ENCODE peak calls at places on chromosome 3, in nine cellular contexts. J is BJ, S is retinal pigment epithelial cell, C is fibroblast of the aortic adventitia, Z is cardiac muscle cell, E is SK-N-SH, O is AG04450, L is astrocyte of the spinal cord, W is GM12865. B is an unnamed sample.

GRCh38 chr3:94050546-94050945 is 12.2 kb downstream of the DHFR2 start:
- DNase-seq in L (no peak), W (no peak), O (no peak), Z (no peak), S (no peak), C (no peak), E (no peak), J (no peak), B (no peak)

GRCh38 chr3:100144255-100144866 is 30.1 kb upstream of the FILIP1L start:
- DNase-seq in W (peak; percentile 14), O (no peak), J (no peak), L (no peak), C (no peak), E (no peak), S (no peak), Z (no peak), B (no peak)

GRCh38 chr3:23875326-23875725 is 41.5 kb downstream of the NKIRAS1 start:
- DNase-seq in W (no peak), C (no peak), Z (no peak), L (no peak), J (no peak), E (no peak), S (no peak), O (no peak), B (no peak)

GRCh38 chr3:174957581-174958001 is 98.5 kb downstream of the NAALADL2 start:
- DNase-seq in E (no peak), O (no peak), L (no peak), S (no peak), C (peak; percentile 61), W (no peak), Z (no peak), J (no peak), B (no peak)

GRCh38 chr3:157807286-157807685 is 298.9 kb downstream of the SHOX2 start:
- DNase-seq in Z (no peak), E (no peak), S (no peak), O (no peak), J (no peak), C (peak; percentile 19), L (no peak), W (no peak), B (no peak)

GRCh38 chr3:141105828-141106628 is 54.9 kb downstream of the SPSB4 start:
- DNase-seq in Z (peak; percentile 90), C (peak; percentile 91), J (peak; percentile 31), W (peak; percentile 84), O (peak; percentile 69), L (peak; percentile 87), S (peak; percentile 57), E (peak; percentile 76), B (peak; percentile 32)

GRCh38 chr3:74847093-74847492 is 232.6 kb upstream of the CNTN3 start:
- DNase-seq in O (no peak), C (no peak), W (no peak), E (no peak), J (no peak), S (no peak), L (no peak), Z (no peak), B (no peak)

GRCh38 chr3:195003006-195003892 is 267.7 kb downstream of the XXYLT1 start:
- DNase-seq in W (no peak), S (no peak), L (no peak), E (no peak), O (no peak), C (peak; percentile 90), J (no peak), Z (peak; percentile 90), B (no peak)

GRCh38 chr3:53803816-53804545 is 42.2 kb downstream of the CHDH start:
- DNase-seq in J (no peak), W (no peak), S (no peak), C (no peak), E (no peak), L (no peak), O (no peak), Z (no peak), B (no peak)

GRCh38 chr3:144085964-144086363 is 114.3 kb downstream of the DIPK2A start:
- DNase-seq in L (peak; percentile 59), E (no peak), S (no peak), Z (peak; percentile 81), C (peak; percentile 56), O (no peak), J (no peak), W (no peak), B (no peak)

GRCh38 chr3:60323180-60323579 is 928.1 kb downstream of the FHIT start:
- DNase-seq in O (no peak), J (no peak), C (no peak), L (no peak), S (no peak), W (no peak), E (no peak), Z (no peak), B (no peak)

GRCh38 chr3:141797819-141798405 is 34.7 kb downstream of the GRK7 start:
- DNase-seq in O (no peak), E (no peak), J (no peak), Z (no peak), W (no peak), C (no peak), L (no peak), S (no peak), B (no peak)

GRCh38 chr3:13432093-13432492 is 12.0 kb upstream of the NUP210 start:
- DNase-seq in E (no peak), S (no peak), O (no peak), W (no peak), C (no peak), Z (no peak), L (no peak), J (no peak), B (no peak)

GRCh38 chr3:160098946-160099626 is 110.5 kb downstream of the IL12A start:
- DNase-seq in O (no peak), C (peak; percentile 15), E (no peak), Z (no peak), W (no peak), S (no peak), J (no peak), L (no peak), B (peak; percentile 6)

GRCh38 chr3:97892852-97893251 is 71.0 kb downstream of the CRYBG3 start:
- DNase-seq in Z (no peak), E (no peak), W (no peak), O (no peak), C (no peak), S (no peak), L (no peak), J (no peak), B (no peak)

GRCh38 chr3:171172070-171172469 is 145.6 kb upstream of the SLC2A2 start:
- DNase-seq in E (no peak), L (no peak), O (no peak), J (no peak), S (no peak), Z (no peak), W (no peak), C (no peak), B (no peak)

GRCh38 chr3:165712382-165712781 is 124.8 kb downstream of the BCHE start:
- DNase-seq in E (no peak), S (no peak), O (no peak), J (no peak), C (no peak), Z (no peak), L (no peak), W (no peak), B (no peak)

GRCh38 chr3:186806173-186807055 is at the start of gene RFC4:
- DNase-seq in E (peak; percentile 88), L (peak; percentile 75), S (no peak), W (peak; percentile 89), O (no peak), J (no peak), C (peak; percentile 61), Z (peak; percentile 74), B (no peak)

GRCh38 chr3:207973-208372 is 11.4 kb downstream of the CHL1 start:
- DNase-seq in J (no peak), W (no peak), S (no peak), O (no peak), C (no peak), E (no peak), L (no peak), Z (no peak), B (no peak)
- TF ChIP-seq CTCF in J (no peak), W (no peak), S (peak; percentile 9), O (no peak), C (no peak), E (no peak), L (no peak), Z (no peak), B (peak; percentile 36)

GRCh38 chr3:183591881-183592521 is 36.5 kb upstream of the KLHL6 start:
- DNase-seq in J (no peak), C (peak; percentile 23), W (peak; percentile 84), O (no peak), S (no peak), L (no peak), Z (peak; percentile 21), E (no peak), B (no peak)
- H3K4me3 ChIP-seq in J (no peak overlapping the region), C (no peak overlapping the region), W (no peak overlapping the region), O (no peak overlapping the region), S (no peak overlapping the region), L (no peak overlapping the region), Z (no peak overlapping the region), E (no peak overlapping the region), B (no peak overlapping the region)

DNA sequence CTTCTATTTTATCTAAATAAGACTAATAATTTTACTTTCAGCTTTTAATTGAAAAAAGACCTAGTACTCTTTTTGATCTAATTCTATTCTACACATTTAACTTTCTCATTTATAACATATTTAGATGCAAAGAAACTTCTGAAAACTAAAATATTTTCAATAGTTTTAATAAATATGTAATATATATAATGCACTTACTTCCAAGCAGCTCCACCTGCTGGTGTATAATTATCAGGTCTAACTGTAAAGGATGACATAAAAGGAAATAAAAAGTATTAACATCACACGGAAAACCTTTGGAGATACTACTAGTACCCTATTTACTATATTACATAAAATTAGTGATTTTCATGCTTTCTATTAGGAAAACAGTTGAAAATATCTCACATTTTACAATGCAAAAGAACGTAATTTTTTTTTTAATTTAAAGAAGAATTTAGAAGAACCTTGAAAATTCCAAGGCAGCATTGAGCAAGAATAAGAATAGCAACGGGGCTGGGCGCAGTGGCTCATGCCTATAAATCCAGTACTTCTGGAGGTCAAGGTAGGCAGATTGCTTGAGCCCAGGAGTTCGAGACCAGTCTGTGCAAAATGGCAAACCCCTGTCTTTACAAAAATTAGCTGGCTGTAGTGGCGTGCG is 10.2 kb downstream of the PLSCR5 start:
- DNase-seq in Z (peak; percentile 35), J (no peak), C (peak; percentile 44), L (peak; percentile 35), O (no peak), S (no peak), E (no peak), W (peak; percentile 5), B (no peak)
- TF ChIP-seq CTCF in Z (peak; percentile 41), J (peak; percentile 35), C (peak; percentile 62), L (peak; percentile 58), O (peak; percentile 56), S (peak; percentile 60), E (peak; percentile 58), W (no peak), B (peak; percentile 54)

DNA sequence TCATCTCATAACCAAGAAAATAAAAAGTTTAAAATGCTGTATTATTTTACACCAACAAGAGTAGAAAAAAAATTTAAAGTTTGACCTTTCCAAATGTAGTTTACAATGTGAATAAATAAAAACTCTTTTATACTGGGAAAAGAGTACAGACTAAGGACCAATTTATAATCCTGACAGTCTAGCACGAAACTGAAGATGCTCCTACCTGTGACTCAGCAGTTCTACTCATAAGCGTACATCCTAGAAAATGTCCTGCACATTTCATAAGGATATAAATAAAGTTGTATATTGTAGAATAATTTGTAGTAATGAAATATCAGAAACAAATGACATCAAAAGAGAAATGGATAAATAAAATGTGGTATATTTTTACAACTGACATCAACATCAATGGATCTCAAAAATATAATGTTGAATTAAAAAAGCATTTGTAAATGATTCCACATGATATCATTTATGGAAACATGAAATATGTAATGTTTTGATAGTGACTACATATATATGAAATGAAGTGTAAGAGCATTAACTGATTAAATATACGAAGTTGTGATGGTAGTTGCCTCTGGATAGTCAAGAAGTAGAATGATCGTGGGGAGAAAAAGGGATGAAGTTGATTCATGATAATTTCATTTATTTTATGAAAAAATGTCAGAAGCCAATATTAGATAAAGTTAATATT is 161.3 kb upstream of the CBLB start:
- DNase-seq in O (no peak), W (no peak), J (no peak), L (peak; percentile 11), Z (no peak), C (no peak), S (no peak), E (no peak), B (no peak)
- H3K4me3 ChIP-seq in O (no peak overlapping the region), W (no peak overlapping the region), J (no peak overlapping the region), L (no peak overlapping the region), Z (no peak overlapping the region), C (no peak overlapping the region), S (no peak overlapping the region), E (no peak overlapping the region), B (no peak overlapping the region)

B was measured in epithelial cell of proximal tubule.